ENCODE peak calls at places on chromosomes 7 and 10, in nine cellular contexts. W is astrocyte, Z is GM06990, E is GM12865, V is kidney, H is GM23248, Q is suprapubic skin, B is AG04449, S is neuronal stem cell. K is an unnamed sample.

GRCh38 chr10:78470267-78471103 is 436.8 kb downstream of the RPS24 start:
- DNase-seq in E (peak; percentile 3), V (no peak), Z (no peak), H (no peak), B (no peak), S (no peak), Q (no peak), W (peak; percentile 20), K (no peak)

GRCh38 chr10:125694874-125695273 is 11.9 kb upstream of the TEX36 start:
- DNase-seq in S (no peak), Z (no peak), V (no peak), H (peak; percentile 95), W (peak; percentile 95), B (peak; percentile 90), E (no peak), Q (no peak), K (no peak)

GRCh38 chr7:537911-538634 is 18.4 kb upstream of the PDGFA start:
- DNase-seq in Z (no peak), W (peak; percentile 86), H (peak; percentile 91), E (no peak), B (peak; percentile 46), V (peak; percentile 91), S (no peak), Q (no peak), K (peak; percentile 98)

GRCh38 chr10:131824371-131825149 is 76.2 kb upstream of the PPP2R2D start:
- DNase-seq in S (no peak), Q (no peak), W (no peak), H (no peak), E (no peak), Z (no peak), B (no peak), V (peak; percentile 58), K (no peak)

GRCh38 chr10:72511414-72511813 is 114.5 kb downstream of the MICU1 start:
- DNase-seq in S (no peak), E (no peak), Q (no peak), W (no peak), Z (no peak), B (no peak), H (no peak), V (no peak), K (no peak)

GRCh38 chr10:76317078-76317477 is 885.7 kb downstream of the LRMDA start:
- DNase-seq in V (no peak), H (no peak), Z (no peak), B (no peak), W (no peak), Q (no peak), E (no peak), S (no peak), K (no peak)

GRCh38 chr10:91367127-91367531 is 43.0 kb upstream of the HECTD2 start:
- DNase-seq in S (no peak), E (no peak), V (no peak), Q (no peak), Z (no peak), W (no peak), B (no peak), H (peak; percentile 6), K (no peak)

GRCh38 chr7:44061645-44062179 is 3.7 kb downstream of the PGAM2 start:
- DNase-seq in E (no peak), W (no peak), S (no peak), H (no peak), B (no peak), V (no peak), Z (no peak), Q (no peak), K (no peak)

GRCh38 chr10:84156768-84157167 is 16.8 kb upstream of the GPR15LG start:
- DNase-seq in B (no peak), Q (no peak), H (peak; percentile 7), Z (no peak), V (no peak), W (no peak), S (no peak), E (peak; percentile 53), K (no peak)

DNA sequence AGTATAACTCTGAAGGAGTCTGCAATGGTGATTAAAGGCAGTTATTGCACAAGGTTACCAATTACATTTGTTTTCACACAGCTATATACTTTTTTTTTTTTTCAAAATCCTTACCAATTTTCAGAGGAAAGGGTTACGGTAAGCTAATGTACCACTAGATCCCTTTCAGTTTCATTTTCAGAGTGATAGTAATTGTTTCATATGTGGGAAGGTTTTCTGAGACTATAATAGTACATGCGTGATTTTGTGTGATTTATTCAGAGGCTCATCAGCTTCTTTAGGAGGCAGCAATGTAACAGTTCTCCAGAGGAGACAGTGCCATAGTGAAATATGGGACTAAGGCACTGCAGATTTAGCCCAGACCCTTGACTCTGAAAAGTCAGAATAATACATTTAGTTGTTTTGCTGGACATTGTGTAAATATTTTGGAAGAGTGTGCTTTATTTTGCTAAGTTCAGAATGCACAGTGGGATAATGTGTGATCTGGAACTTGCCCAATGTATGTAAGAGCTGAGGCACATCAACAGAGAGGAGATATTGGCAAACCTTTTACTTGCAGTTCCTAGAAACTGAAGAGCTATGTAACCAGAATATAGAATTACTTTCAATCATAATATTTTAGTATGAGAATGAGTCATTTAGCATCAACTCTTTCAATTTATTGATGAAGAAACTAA is 207.5 kb upstream of the TEX47 start:
- DNase-seq in E (peak; percentile 31), V (no peak), Z (no peak), Q (no peak), W (no peak), S (no peak), H (peak; percentile 0), B (no peak), K (peak; percentile 12)
- H3K4me3 ChIP-seq in E (peak overlapping the region; percentile 44), V (peak overlapping the region; percentile 64), Z (peak overlapping the region; percentile 25), Q (peak overlapping the region; percentile 24), W (no peak overlapping the region), S (no peak overlapping the region), H (no peak overlapping the region), B (no peak overlapping the region), K (no peak overlapping the region)

GRCh38 chr7:151017370-151017952 is 6.8 kb downstream of the ATG9B start:
- DNase-seq in B (no peak), H (no peak), Z (no peak), W (no peak), E (no peak), V (no peak), S (no peak), Q (no peak), K (no peak)

GRCh38 chr7:151018421-151019129 is 5.7 kb downstream of the ATG9B start:
- DNase-seq in W (no peak), S (no peak), V (no peak), H (peak; percentile 52), E (no peak), B (no peak), Z (no peak), Q (no peak), K (no peak)

GRCh38 chr7:151017953-151018420 is 6.3 kb downstream of the ATG9B start:
- DNase-seq in V (no peak), Q (peak; percentile 82), W (no peak), E (peak; percentile 51), B (no peak), Z (peak; percentile 71), H (peak; percentile 73), S (peak; percentile 79), K (peak; percentile 34)

GRCh38 chr7:151020231-151020630 is 4.1 kb downstream of the ATG9B start:
- DNase-seq in W (no peak), E (no peak), H (no peak), B (no peak), Z (no peak), S (no peak), V (no peak), Q (no peak), K (no peak)

DNA sequence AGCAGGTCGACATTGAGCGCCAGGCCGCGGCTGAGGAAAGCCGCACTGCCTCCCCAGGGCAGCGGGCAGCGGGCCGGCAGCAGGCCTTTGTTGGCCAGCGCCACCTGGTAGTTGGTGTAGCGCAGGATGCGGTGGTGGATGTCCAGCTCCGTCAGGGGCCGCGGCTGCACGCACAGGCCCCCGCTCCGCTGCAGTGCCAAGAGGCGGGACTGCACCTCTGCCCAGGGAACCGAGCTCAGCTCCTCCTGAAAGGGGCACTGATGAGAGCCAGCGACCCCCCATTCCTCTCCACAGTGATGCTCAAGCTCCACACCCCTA is 5.2 kb downstream of the ATG9B start:
- DNase-seq in H (no peak), W (no peak), E (no peak), V (no peak), S (no peak), B (no peak), Z (no peak), Q (no peak), K (no peak)
- H3K4me3 ChIP-seq in H (no peak overlapping the region), W (peak overlapping the region; percentile 17), E (no peak overlapping the region), V (no peak overlapping the region), S (no peak overlapping the region), B (no peak overlapping the region), Z (no peak overlapping the region), Q (peak overlapping the region; percentile 43), K (no peak overlapping the region)

DNA sequence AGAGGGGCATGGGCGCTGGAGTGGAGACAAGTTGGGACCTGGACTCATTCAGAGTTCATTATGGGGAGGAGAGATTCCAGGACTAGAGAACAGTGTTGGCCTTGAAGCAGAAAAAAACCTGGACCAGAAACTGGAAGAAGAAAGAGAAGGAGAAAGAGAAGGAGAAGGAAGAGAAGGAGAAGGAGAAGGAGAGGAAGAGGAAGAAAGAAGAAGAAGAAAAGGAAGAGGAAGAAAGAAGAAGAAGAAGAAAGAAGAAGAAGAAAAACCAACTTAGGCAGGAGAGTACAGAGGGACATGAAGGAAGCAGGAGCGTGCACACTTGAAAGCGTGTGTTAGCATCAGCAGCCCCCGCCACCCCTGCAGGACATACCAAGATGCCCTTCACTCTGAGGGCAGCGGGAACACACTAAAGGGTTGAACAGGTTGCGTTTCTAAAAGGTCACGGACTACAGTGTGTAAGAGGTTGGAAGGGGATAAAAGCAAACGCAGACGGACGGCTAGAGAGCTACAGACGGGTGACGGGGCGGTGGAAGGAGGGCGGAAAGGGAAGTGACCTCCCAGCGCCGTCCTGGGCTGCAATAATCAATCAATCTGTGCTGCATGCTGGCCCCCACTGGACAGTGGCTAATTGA is 95.3 kb downstream of the SEC61G start:
- DNase-seq in W (no peak), B (no peak), E (no peak), H (no peak), S (no peak), Q (no peak), V (no peak), Z (no peak), K (no peak)
- H3K4me3 ChIP-seq in W (peak overlapping the region; percentile 50), B (no peak overlapping the region), E (peak overlapping the region; percentile 14), H (no peak overlapping the region), S (peak overlapping the region; percentile 49), Q (peak overlapping the region; percentile 42), V (peak overlapping the region; percentile 49), Z (no peak overlapping the region), K (no peak overlapping the region)

GRCh38 chr10:92693534-92693893 is 3.8 kb downstream of the HHEX start:
- DNase-seq in W (no peak), Z (no peak), E (no peak), B (no peak), Q (no peak), V (no peak), H (no peak), S (no peak), K (no peak)

GRCh38 chr10:92691591-92692084 is 1.9 kb downstream of the HHEX start:
- DNase-seq in S (no peak), Q (peak; percentile 76), B (no peak), Z (peak; percentile 45), E (no peak), V (peak; percentile 84), H (no peak), W (no peak), K (no peak)

GRCh38 chr10:92692085-92692671 is 2.4 kb downstream of the HHEX start:
- DNase-seq in S (peak; percentile 53), E (no peak), B (no peak), H (no peak), V (no peak), W (no peak), Q (no peak), Z (peak; percentile 35), K (no peak)

GRCh38 chr10:92691042-92691590 is 1.4 kb downstream of the HHEX start:
- DNase-seq in Q (no peak), S (no peak), B (no peak), W (no peak), Z (peak; percentile 32), V (peak; percentile 66), E (no peak), H (no peak), K (no peak)

GRCh38 chr10:92692697-92693533 is 3.2 kb downstream of the HHEX start:
- DNase-seq in E (no peak), B (no peak), Z (no peak), S (peak; percentile 27), H (no peak), W (no peak), V (no peak), Q (no peak), K (no peak)
- H3K4me3 ChIP-seq in E (no peak overlapping the region), B (no peak overlapping the region), Z (no peak overlapping the region), S (no peak overlapping the region), H (no peak overlapping the region), W (no peak overlapping the region), V (no peak overlapping the region), Q (peak overlapping the region; percentile 52), K (no peak overlapping the region)